ENCODE peak calls at places on chromosomes 3 and 15, in five cellular contexts. A is suprapubic skin, B is breast epithelium, R is esophagus muscularis mucosa, Q is testis. J is an unnamed sample.

GRCh38 chr3:149340310-149340933 is 7.0 kb upstream of the TM4SF18 start:
- DNase-seq in A (no peak), Q (peak; percentile 35), R (no peak), B (no peak), J (no peak)

GRCh38 chr3:122314467-122314866 is 10.6 kb upstream of the CSTA start:
- DNase-seq in B (no peak), R (no peak), Q (no peak), A (no peak), J (no peak)

GRCh38 chr15:34271493-34271892 is 46.7 kb downstream of the EMC4 start:
- DNase-seq in R (no peak), Q (no peak), B (no peak), A (no peak), J (peak; percentile 87)

GRCh38 chr3:52779411-52780297 is 2.3 kb downstream of the ITIH1 start:
- DNase-seq in Q (no peak), B (no peak), R (peak; percentile 91), A (no peak), J (peak; percentile 38)

GRCh38 chr3:175416600-175416999 is 557.5 kb downstream of the NAALADL2 start:
- DNase-seq in A (no peak), R (no peak), Q (no peak), B (no peak), J (no peak)

GRCh38 chr3:58237940-58238681 is 519 bp downstream of the ABHD6 start:
- DNase-seq in Q (peak; percentile 72), B (no peak), R (no peak), A (peak; percentile 82), J (peak; percentile 80)

GRCh38 chr3:85387913-85388510 is 429.2 kb downstream of the CADM2 start:
- DNase-seq in Q (no peak), A (no peak), R (no peak), B (no peak), J (no peak)

GRCh38 chr3:172038823-172039222 is 555 bp upstream of the FNDC3B start:
- DNase-seq in Q (no peak), R (no peak), B (no peak), A (no peak), J (peak; percentile 52)

GRCh38 chr3:148772835-148773234 is 54.8 kb upstream of the CPB1 start:
- DNase-seq in R (no peak), B (no peak), Q (no peak), A (no peak), J (no peak)

GRCh38 chr3:4351872-4352271 is 48.7 kb downstream of the SETMAR start:
- DNase-seq in R (no peak), A (no peak), Q (no peak), B (no peak), J (no peak)

GRCh38 chr15:25894371-25894902 is 31.3 kb upstream of the ATP10A start:
- DNase-seq in Q (no peak), B (no peak), A (no peak), R (no peak), J (no peak)

GRCh38 chr3:149015383-149015782 is 24.0 kb downstream of the GYG1 start:
- DNase-seq in B (no peak), R (no peak), Q (no peak), A (no peak), J (no peak)

DNA sequence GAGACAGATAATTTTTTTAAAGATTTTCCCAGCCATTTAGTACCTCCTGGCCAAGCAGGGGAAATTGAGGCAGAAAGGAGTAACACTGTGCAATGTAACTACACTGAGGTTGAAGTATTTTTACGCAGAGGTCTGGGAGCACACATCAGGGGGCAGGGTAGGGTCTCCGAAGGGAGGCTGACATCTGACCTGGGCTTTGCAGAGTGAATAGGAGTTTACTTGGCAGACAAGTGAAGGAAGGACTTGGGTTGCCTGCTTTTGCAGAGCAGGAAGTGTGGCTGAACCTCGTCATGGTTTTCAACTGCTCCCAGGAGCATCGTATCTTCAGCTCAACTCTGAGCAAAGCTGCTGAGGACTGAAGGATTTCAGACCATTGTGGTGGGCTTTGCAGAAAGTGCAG is 66.2 kb downstream of the LRRK1 start:
- DNase-seq in R (no peak), A (no peak), Q (no peak), B (no peak), J (no peak)
- H3K27ac ChIP-seq in R (no peak overlapping the region), A (no peak overlapping the region), Q (no peak overlapping the region), B (no peak overlapping the region), J (no peak overlapping the region)

GRCh38 chr15:80695099-80695910 is at the start of gene ABHD17C:
- DNase-seq in B (peak; percentile 18), A (peak; percentile 80), R (no peak), Q (peak; percentile 63), J (peak; percentile 64)
- TF ChIP-seq POLR2A in B (no peak), A (no peak), R (no peak), Q (no peak), J (peak; percentile 36)

GRCh38 chr3:54835701-54836100 is 92.2 kb downstream of the LRTM1 start:
- DNase-seq in B (no peak), R (no peak), Q (no peak), A (no peak), J (no peak)

GRCh38 chr3:54843352-54843751 is 84.5 kb downstream of the LRTM1 start:
- DNase-seq in R (no peak), A (no peak), Q (no peak), B (no peak), J (no peak)

GRCh38 chr3:54836876-54837275 is 91.0 kb downstream of the LRTM1 start:
- DNase-seq in B (no peak), Q (no peak), A (no peak), R (no peak), J (peak; percentile 69)

GRCh38 chr3:54841461-54841860 is 86.4 kb downstream of the LRTM1 start:
- DNase-seq in A (no peak), Q (no peak), R (no peak), B (no peak), J (no peak)

DNA sequence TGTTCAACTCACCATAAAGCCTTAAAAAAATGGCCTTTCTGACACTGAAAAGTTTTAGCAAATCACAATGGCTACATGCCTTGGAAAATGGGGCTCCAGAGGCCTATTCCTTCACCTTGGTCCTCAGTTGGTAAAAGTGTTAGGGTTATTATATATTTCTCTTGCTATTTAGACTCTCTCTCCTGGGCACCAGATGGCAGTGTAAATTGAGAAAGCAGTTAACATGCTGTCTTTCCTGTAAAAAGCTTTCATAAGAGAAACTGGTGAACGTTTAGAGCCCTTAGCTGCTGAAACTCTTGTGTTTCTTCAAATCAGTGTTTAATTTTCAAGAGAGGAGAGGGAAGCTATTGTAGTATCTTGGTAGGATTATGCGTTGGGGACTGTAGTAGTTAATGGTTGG is 89.9 kb downstream of the LRTM1 start:
- DNase-seq in B (no peak), R (no peak), Q (no peak), A (no peak), J (no peak)
- TF ChIP-seq CTCF in B (no peak), R (no peak), Q (no peak), A (no peak), J (no peak)

DNA sequence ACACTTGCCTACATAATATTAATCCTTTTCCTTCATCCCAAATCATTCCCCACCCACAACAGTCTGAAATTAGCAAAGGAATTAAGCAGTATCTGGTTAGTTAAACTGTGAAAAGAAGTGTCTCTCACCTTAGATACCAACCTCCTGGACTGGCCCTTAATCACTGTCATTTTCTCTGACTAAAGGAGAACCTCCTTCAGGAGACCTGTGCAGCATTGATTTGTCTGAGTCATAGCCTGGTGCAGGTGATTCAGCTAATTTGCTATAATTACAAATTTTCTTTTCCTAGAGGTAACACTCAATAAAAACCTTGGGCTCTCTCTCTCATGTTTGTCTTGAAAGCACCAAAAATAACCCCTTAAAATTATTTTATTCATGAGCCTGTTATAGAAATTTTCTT is 279.8 kb upstream of the SEMA6D start:
- DNase-seq in A (no peak), B (no peak), R (no peak), Q (no peak), J (no peak)
- H3K27ac ChIP-seq in A (no peak overlapping the region), B (no peak overlapping the region), R (no peak overlapping the region), Q (no peak overlapping the region), J (no peak overlapping the region)

DNA sequence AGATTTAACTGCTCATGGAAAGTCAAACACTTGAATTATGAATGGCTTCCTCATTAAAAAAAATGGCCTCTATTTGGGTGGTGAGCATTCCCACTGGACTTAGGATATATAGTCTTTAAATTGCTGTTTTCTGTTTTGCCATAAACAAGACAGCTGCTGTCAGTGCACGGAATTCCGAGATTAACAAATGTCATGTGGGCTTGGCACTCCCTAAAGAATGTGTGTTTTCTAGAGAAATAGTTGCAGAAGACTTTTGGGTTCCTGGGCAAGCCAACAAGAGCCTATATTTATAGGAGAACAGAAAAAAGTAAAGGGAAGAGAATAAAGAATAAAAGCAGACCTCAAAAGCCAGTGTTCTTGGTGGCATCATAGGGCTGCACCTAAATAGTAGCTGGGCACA is 13.6 kb upstream of the TFG start:
- DNase-seq in B (no peak), Q (no peak), R (no peak), A (no peak), J (no peak)
- TF ChIP-seq POLR2A in B (no peak), Q (no peak), R (no peak), A (no peak), J (no peak)

DNA sequence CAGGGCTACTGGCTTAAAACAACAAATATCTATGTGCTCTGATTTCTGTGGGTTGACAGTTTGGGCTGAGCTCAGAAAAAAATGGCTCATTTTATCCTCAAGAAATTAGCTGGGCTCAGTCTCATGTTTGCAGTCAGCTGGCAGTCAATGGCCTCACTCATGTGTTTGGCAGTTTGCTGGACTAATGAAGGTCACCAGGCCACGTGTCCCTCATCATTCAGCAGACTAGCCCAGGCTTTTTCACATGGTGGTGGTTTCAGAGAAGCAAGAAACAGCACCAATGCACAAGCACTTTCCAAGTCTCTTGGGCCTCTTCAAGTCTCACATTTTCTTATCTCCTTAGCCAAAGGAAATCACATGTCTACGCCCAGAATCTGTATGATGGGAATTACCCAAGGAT is 478.3 kb upstream of the PPP2R3A start:
- DNase-seq in Q (peak; percentile 21), R (no peak), A (no peak), B (no peak), J (no peak)
- TF ChIP-seq CTCF in Q (no peak), R (no peak), A (no peak), B (no peak), J (no peak)

GRCh38 chr3:38580450-38581382 is 68.8 kb downstream of the SCN5A start:
- DNase-seq in R (peak; percentile 90), B (no peak), Q (no peak), A (peak; percentile 69), J (peak; percentile 20)
- H3K27ac ChIP-seq in R (no peak overlapping the region), B (no peak overlapping the region), Q (no peak overlapping the region), A (no peak overlapping the region), J (no peak overlapping the region)

J was measured in adrenal gland.